ENCODE peak calls at places on chromosome 2, in five cellular contexts. O is stimulated activated CD4-positive, alpha-beta T cell treated with anti-CD3 and anti-CD28 coated beads, Interleukin-2, amount 100 ng/mL, for 48 hours; Y is H9; X is gastrocnemius medialis; C is cardiac muscle cell. V is an unnamed sample.
A peak's percentile ranks its signal among the peaks of the same experiment; 100 is the strongest.

GRCh38 chr2:174078275-174078674 is 113.1 kb upstream of the SP3 start:
- DNase-seq in O (no peak), Y (no peak), X (no peak), C (peak; percentile 42), V (no peak)

GRCh38 chr2:235270951-235271350 is 222.9 kb upstream of the AGAP1 start:
- DNase-seq in O (peak; percentile 26), Y (no peak), X (no peak), C (peak; percentile 90), V (no peak)

GRCh38 chr2:133062946-133063345 is 392.9 kb upstream of the LYPD1 start:
- DNase-seq in O (no peak), Y (no peak), X (no peak), C (no peak), V (no peak)

GRCh38 chr2:218887079-218887478 is 6.4 kb downstream of the WNT10A start:
- DNase-seq in O (no peak), Y (no peak), X (no peak), C (no peak), V (no peak)

GRCh38 chr2:9699139-9699823 is 68.5 kb upstream of the YWHAQ start:
- DNase-seq in O (no peak), Y (no peak), X (no peak), C (peak; percentile 60), V (no peak)

GRCh38 chr2:70561893-70562292 is 8.3 kb upstream of the TGFA start:
- DNase-seq in O (no peak), Y (no peak), X (no peak), C (no peak), V (no peak)

GRCh38 chr2:224523626-224524577 is 61.3 kb downstream of the CUL3 start:
- DNase-seq in O (no peak), Y (no peak), X (no peak), C (no peak), V (no peak)

GRCh38 chr2:148814143-148814852 is 60.7 kb upstream of the KIF5C start:
- DNase-seq in O (no peak), Y (no peak), X (no peak), C (peak; percentile 78), V (no peak)

GRCh38 chr2:239201884-239202283 is 198.9 kb downstream of the HDAC4 start:
- DNase-seq in O (no peak), Y (no peak), X (no peak), C (no peak), V (no peak)

GRCh38 chr2:131580187-131580586 is 52.5 kb downstream of the CCDC74A start:
- DNase-seq in O (no peak), Y (no peak), X (no peak), C (no peak), V (no peak)

GRCh38 chr2:26161926-26162325 is 11.0 kb upstream of the GAREM2 start:
- DNase-seq in O (no peak), Y (no peak), X (no peak), C (no peak), V (no peak)

GRCh38 chr2:48914477-48915077 is 159.1 kb upstream of the LHCGR start:
- DNase-seq in O (no peak), Y (no peak), X (no peak), C (no peak), V (no peak)

GRCh38 chr2:133303150-133303549 is 265.1 kb downstream of the NCKAP5 start:
- DNase-seq in O (no peak), Y (no peak), X (no peak), C (no peak), V (no peak)

GRCh38 chr2:102025016-102025491 is 33.3 kb downstream of the IL1R2 start:
- DNase-seq in O (no peak), Y (no peak), X (no peak), C (peak; percentile 88), V (no peak)

GRCh38 chr2:241988146-241988545 is 118.6 kb downstream of the RTP5 start:
- DNase-seq in O (no peak), Y (no peak), X (no peak), C (no peak), V (no peak)

GRCh38 chr2:235500761-235501662 is 7.2 kb downstream of the AGAP1 start:
- DNase-seq in O (no peak), Y (no peak), X (no peak), C (peak; percentile 61), V (no peak)

GRCh38 chr2:46171996-46172546 is 125.1 kb upstream of the EPAS1 start:
- DNase-seq in O (no peak), Y (no peak), X (no peak), C (no peak), V (peak; percentile 45)

GRCh38 chr2:46521215-46521683 is 41.9 kb downstream of the TMEM247 start:
- DNase-seq in O (no peak), Y (no peak), X (peak; percentile 72), C (peak; percentile 96), V (no peak)

GRCh38 chr2:28325567-28326468 is 66.8 kb upstream of the FOSL2 start:
- DNase-seq in O (no peak), Y (no peak), X (no peak), C (no peak), V (peak; percentile 13)

GRCh38 chr2:72973566-72974435 is 56.5 kb downstream of the EMX1 start:
- DNase-seq in O (peak; percentile 11), Y (peak; percentile 82), X (no peak), C (peak; percentile 68), V (peak; percentile 58)

GRCh38 chr2:151289972-151290335 is 486 bp upstream of the NMI start:
- DNase-seq in O (no peak), Y (no peak), X (peak; percentile 34), C (peak; percentile 58), V (peak; percentile 14)

GRCh38 chr2:5231287-5231686 is 460.9 kb upstream of the SOX11 start:
- DNase-seq in O (no peak), Y (no peak), X (no peak), C (no peak), V (no peak)

GRCh38 chr2:200781626-200782025 is 30.1 kb upstream of the BZW1 start:
- DNase-seq in O (no peak), Y (no peak), X (no peak), C (no peak), V (no peak)

GRCh38 chr2:3169106-3169870 is 208.3 kb downstream of the EIPR1 start:
- DNase-seq in O (no peak), Y (no peak), X (no peak), C (peak; percentile 18), V (no peak)

GRCh38 chr2:190666895-190667294 is 18.0 kb downstream of the NAB1 start:
- DNase-seq in O (no peak), Y (no peak), X (no peak), C (no peak), V (no peak)

GRCh38 chr2:163345795-163346573 is 389.8 kb downstream of the FIGN start:
- DNase-seq in O (no peak), Y (no peak), X (no peak), C (peak; percentile 62), V (peak; percentile 76)